ENCODE peak calls at places on chromosomes 1 and 21, in nine cellular contexts. Q is MG63; S is T follicular helper cell; U is fibroblast of mammary gland; A is hippocampal formation; W is CD8-positive, alpha-beta T cell; I is stimulated activated CD4-positive, alpha-beta T cell treated with anti-CD3 and anti-CD28 coated beads, Interleukin-15, amount 100 ng/mL, for 24 hours; J is iPS-NIHi11; P is fibroblast of pulmonary artery. H is an unnamed sample.

GRCh38 chr1:14340244-14340800 is 258.2 kb upstream of the KAZN start:
- DNase-seq in A (no peak), W (no peak), S (no peak), P (peak; percentile 16), J (no peak), U (peak; percentile 79), I (no peak), Q (peak; percentile 11), H (peak; percentile 96)

GRCh38 chr1:205274041-205274691 is 46.4 kb downstream of the TMCC2 start:
- DNase-seq in I (no peak), P (no peak), S (no peak), Q (no peak), W (no peak), J (peak; percentile 45), A (no peak), U (no peak), H (no peak)

GRCh38 chr1:156959414-156959813 is 39.0 kb downstream of the LRRC71 start:
- DNase-seq in P (no peak), Q (no peak), A (no peak), I (no peak), W (no peak), S (no peak), U (peak; percentile 51), J (peak; percentile 29), H (peak; percentile 7)

GRCh38 chr21:41615613-41616012 is 107.7 kb upstream of the TMPRSS2 start:
- DNase-seq in A (no peak), I (no peak), W (no peak), U (peak; percentile 99), Q (peak; percentile 68), P (peak; percentile 97), S (no peak), J (no peak), H (peak; percentile 100)

GRCh38 chr1:110220324-110220723 is 10.2 kb downstream of the KCNC4 start:
- DNase-seq in W (no peak), I (no peak), J (no peak), P (no peak), S (no peak), U (no peak), Q (no peak), A (no peak), H (no peak)

GRCh38 chr1:244322791-244323521 is 128.8 kb downstream of the ADSS2 start:
- DNase-seq in Q (peak; percentile 82), I (peak; percentile 22), J (peak; percentile 51), W (peak; percentile 12), P (peak; percentile 98), A (no peak), U (peak; percentile 99), S (no peak), H (peak; percentile 96)

GRCh38 chr1:55215194-55216021 is at the start of gene USP24:
- DNase-seq in Q (peak; percentile 77), W (peak; percentile 85), P (peak; percentile 65), S (peak; percentile 79), A (peak; percentile 74), I (peak; percentile 82), J (peak; percentile 93), U (peak; percentile 55), H (peak; percentile 52)

GRCh38 chr1:55519937-55520683 is 304.9 kb upstream of the USP24 start:
- DNase-seq in S (no peak), Q (no peak), I (no peak), U (peak; percentile 62), P (no peak), W (no peak), J (no peak), A (no peak), H (peak; percentile 49)

GRCh38 chr1:202085682-202086373 is 36.9 kb upstream of the GPR37L1 start:
- DNase-seq in W (no peak), P (peak; percentile 21), J (peak; percentile 62), U (peak; percentile 37), I (no peak), S (no peak), Q (no peak), A (peak; percentile 65), H (peak; percentile 47)

GRCh38 chr1:63668298-63668697 is 75.1 kb downstream of the PGM1 start:
- DNase-seq in A (no peak), P (no peak), Q (no peak), U (peak; percentile 63), S (no peak), W (no peak), I (no peak), J (no peak), H (no peak)

GRCh38 chr1:110235839-110236682 is 25.9 kb downstream of the KCNC4 start:
- DNase-seq in U (peak; percentile 78), J (no peak), Q (peak; percentile 57), A (no peak), S (no peak), I (peak; percentile 73), W (no peak), P (peak; percentile 92), H (peak; percentile 82)

GRCh38 chr1:165815725-165816124 is 11.7 kb upstream of the UCK2 start:
- DNase-seq in Q (no peak), W (no peak), P (peak; percentile 35), S (no peak), A (no peak), J (no peak), I (no peak), U (no peak), H (peak; percentile 55)

GRCh38 chr1:56788588-56788987 is 30.6 kb downstream of the FYB2 start:
- DNase-seq in P (peak; percentile 36), A (no peak), W (no peak), S (no peak), Q (no peak), U (no peak), I (no peak), J (peak; percentile 31), H (peak; percentile 14)

GRCh38 chr1:185699874-185700273 is 34.3 kb upstream of the HMCN1 start:
- DNase-seq in Q (no peak), P (no peak), A (no peak), J (peak; percentile 20), W (no peak), S (no peak), U (no peak), I (no peak), H (no peak)

GRCh38 chr1:56424744-56425493 is 154.4 kb downstream of the PLPP3 start:
- DNase-seq in A (no peak), P (peak; percentile 76), W (no peak), U (peak; percentile 81), Q (peak; percentile 58), I (peak; percentile 10), J (no peak), S (no peak), H (peak; percentile 36)

GRCh38 chr1:169814265-169814664 is 19.6 kb upstream of the METTL18 start:
- DNase-seq in A (no peak), P (no peak), Q (no peak), W (no peak), I (no peak), J (no peak), U (no peak), S (no peak), H (no peak)

GRCh38 chr1:62625415-62625814 is 28.1 kb downstream of the ANGPTL3 start:
- DNase-seq in U (peak; percentile 4), A (no peak), W (no peak), J (no peak), I (no peak), Q (no peak), P (no peak), S (no peak), H (no peak)

GRCh38 chr1:104406731-104407130 is 657.0 kb downstream of the AMY1C start:
- DNase-seq in A (no peak), I (no peak), P (no peak), U (no peak), W (no peak), Q (no peak), S (no peak), J (no peak), H (no peak)

GRCh38 chr1:26278303-26278702 is 1.6 kb upstream of the SH3BGRL3 start:
- DNase-seq in Q (peak; percentile 94), I (peak; percentile 46), U (peak; percentile 82), A (no peak), W (no peak), S (no peak), P (peak; percentile 53), J (no peak), H (peak; percentile 95)

GRCh38 chr1:154846921-154847442 is 23.1 kb downstream of the KCNN3 start:
- DNase-seq in U (no peak), S (no peak), I (no peak), J (no peak), A (peak; percentile 75), W (no peak), P (no peak), Q (no peak), H (no peak)

GRCh38 chr1:84253891-84254290 is 47.6 kb upstream of the SAMD13 start:
- DNase-seq in U (peak; percentile 81), S (no peak), Q (peak; percentile 89), W (no peak), A (peak; percentile 78), P (peak; percentile 86), J (peak; percentile 16), I (no peak), H (peak; percentile 82)